ENCODE peak calls at places on chromosome 9, in five cellular contexts. K is cardiac muscle cell, H is NCI-H1092, F is left lung, Q is astrocyte of the hippocampus. B is an unnamed sample.

GRCh38 chr9:129617167-129617566 is 3.7 kb downstream of the C9orf50 start:
- DNase-seq in F (peak), Q (peak), H (no peak), K (no peak), B (peak)

GRCh38 chr9:98287383-98287782 is 31.9 kb upstream of the TBC1D2 start:
- DNase-seq in Q (no peak), F (no peak), K (no peak), H (no peak), B (no peak)

GRCh38 chr9:113631811-113632665 is 168.5 kb downstream of the RGS3 start:
- DNase-seq in F (peak), H (no peak), K (no peak), Q (no peak), B (no peak)

GRCh38 chr9:99489043-99489378 is 266.9 kb downstream of the SEC61B start:
- DNase-seq in K (peak), Q (peak), H (no peak), F (no peak), B (peak)

GRCh38 chr9:96612105-96612965 is 7.3 kb downstream of the CDC14B start:
- DNase-seq in H (peak), Q (peak), K (peak), F (no peak), B (peak)

GRCh38 chr9:34384368-34385165 is 7.9 kb upstream of the MYORG start:
- DNase-seq in Q (no peak), K (peak), H (no peak), F (no peak), B (no peak)

GRCh38 chr9:130212543-130213297 is 40.5 kb downstream of the NCS1 start:
- DNase-seq in F (no peak), Q (no peak), K (no peak), H (no peak), B (no peak)

GRCh38 chr9:21160178-21160577 is 6.3 kb downstream of the IFNA21 start:
- DNase-seq in K (peak), H (no peak), Q (peak), F (no peak), B (peak)

GRCh38 chr9:115250646-115251045 is 132.7 kb upstream of the TNC start:
- DNase-seq in K (peak), F (no peak), Q (peak), H (no peak), B (peak)

GRCh38 chr9:126146254-126147145 is 180.1 kb upstream of the MVB12B start:
- DNase-seq in F (no peak), H (peak), Q (peak), K (no peak), B (no peak)

GRCh38 chr9:105994970-105995369 is 300.6 kb downstream of the TMEM38B start:
- DNase-seq in F (peak), H (no peak), Q (peak), K (no peak), B (no peak)

GRCh38 chr9:12853021-12853420 is 78.2 kb downstream of the LURAP1L start:
- DNase-seq in K (no peak), H (no peak), F (no peak), Q (no peak), B (no peak)

B was measured in astrocyte of the spinal cord.